ENCODE peak calls at places on chromosomes 16 and 17, in ten cellular contexts. One of them, this sample, is unnamed.

GRCh38 chr17:70040336-70040735 is 34.7 kb upstream of the KCNJ16 start:
- DNase-seq in fibroblast of pulmonary artery: peak; percentile 44
- DNase-seq in BJ: no peak
- DNase-seq in cardiac fibroblast: no peak
- DNase-seq in lower leg skin: no peak
- DNase-seq in mammary epithelial cell: peak; percentile 71
- DNase-seq in tibial artery: no peak
- DNase-seq in dorsolateral prefrontal cortex: no peak
- DNase-seq in A549: no peak
- DNase-seq in keratinocyte: no peak
- DNase-seq in this sample: no peak

GRCh38 chr17:81203136-81203535 is 19.6 kb downstream of the CEP131 start:
- DNase-seq in A549: no peak
- DNase-seq in mammary epithelial cell: no peak
- DNase-seq in fibroblast of pulmonary artery: no peak
- DNase-seq in dorsolateral prefrontal cortex: no peak
- DNase-seq in BJ: no peak
- DNase-seq in cardiac fibroblast: no peak
- DNase-seq in keratinocyte: no peak
- DNase-seq in tibial artery: no peak
- DNase-seq in lower leg skin: no peak
- DNase-seq in this sample: no peak

GRCh38 chr17:30379303-30380105 is 777 bp downstream of the CPD start:
- DNase-seq in BJ: no peak
- DNase-seq in lower leg skin: no peak
- DNase-seq in fibroblast of pulmonary artery: no peak
- DNase-seq in keratinocyte: no peak
- DNase-seq in tibial artery: no peak
- DNase-seq in mammary epithelial cell: no peak
- DNase-seq in A549: no peak
- DNase-seq in cardiac fibroblast: no peak
- DNase-seq in dorsolateral prefrontal cortex: peak; percentile 40
- DNase-seq in this sample: no peak

GRCh38 chr17:20920813-20921199 is 122.0 kb downstream of the USP22 start:
- DNase-seq in cardiac fibroblast: peak; percentile 33
- DNase-seq in lower leg skin: no peak
- DNase-seq in keratinocyte: no peak
- DNase-seq in A549: peak; percentile 26
- DNase-seq in mammary epithelial cell: no peak
- DNase-seq in fibroblast of pulmonary artery: peak; percentile 68
- DNase-seq in BJ: peak; percentile 34
- DNase-seq in dorsolateral prefrontal cortex: no peak
- DNase-seq in tibial artery: no peak
- DNase-seq in this sample: no peak

GRCh38 chr17:37422971-37423625 is 16.4 kb downstream of the TADA2A start:
- DNase-seq in mammary epithelial cell: no peak
- DNase-seq in BJ: no peak
- DNase-seq in dorsolateral prefrontal cortex: no peak
- DNase-seq in cardiac fibroblast: no peak
- DNase-seq in tibial artery: no peak
- DNase-seq in lower leg skin: no peak
- DNase-seq in fibroblast of pulmonary artery: no peak
- DNase-seq in keratinocyte: no peak
- DNase-seq in A549: peak; percentile 55
- DNase-seq in this sample: no peak

GRCh38 chr17:50909765-50910661 is 43.9 kb upstream of the TOB1 start:
- DNase-seq in mammary epithelial cell: no peak
- DNase-seq in BJ: no peak
- DNase-seq in tibial artery: no peak
- DNase-seq in cardiac fibroblast: no peak
- DNase-seq in keratinocyte: no peak
- DNase-seq in A549: no peak
- DNase-seq in dorsolateral prefrontal cortex: no peak
- DNase-seq in fibroblast of pulmonary artery: no peak
- DNase-seq in lower leg skin: no peak
- DNase-seq in this sample: no peak

GRCh38 chr16:11080999-11081630 is 136.8 kb downstream of the CLEC16A start:
- DNase-seq in A549: no peak
- DNase-seq in cardiac fibroblast: no peak
- DNase-seq in mammary epithelial cell: no peak
- DNase-seq in tibial artery: peak; percentile 61
- DNase-seq in lower leg skin: no peak
- DNase-seq in BJ: no peak
- DNase-seq in keratinocyte: no peak
- DNase-seq in dorsolateral prefrontal cortex: no peak
- DNase-seq in fibroblast of pulmonary artery: no peak
- DNase-seq in this sample: no peak

GRCh38 chr17:82113422-82113821 is 15.4 kb upstream of the FASN start:
- DNase-seq in tibial artery: no peak
- DNase-seq in dorsolateral prefrontal cortex: no peak
- DNase-seq in keratinocyte: no peak
- DNase-seq in cardiac fibroblast: no peak
- DNase-seq in fibroblast of pulmonary artery: no peak
- DNase-seq in A549: no peak
- DNase-seq in BJ: no peak
- DNase-seq in mammary epithelial cell: no peak
- DNase-seq in lower leg skin: no peak
- DNase-seq in this sample: no peak

GRCh38 chr16:11585460-11586374 is 1.0 kb downstream of the LITAF start:
- DNase-seq in mammary epithelial cell: peak; percentile 33
- DNase-seq in fibroblast of pulmonary artery: no peak
- DNase-seq in keratinocyte: no peak
- DNase-seq in lower leg skin: no peak
- DNase-seq in dorsolateral prefrontal cortex: no peak
- DNase-seq in cardiac fibroblast: peak; percentile 45
- DNase-seq in A549: peak; percentile 42
- DNase-seq in BJ: no peak
- DNase-seq in tibial artery: no peak
- DNase-seq in this sample: no peak

GRCh38 chr16:75433732-75434413 is 570 bp upstream of the CFDP1 start:
- DNase-seq in lower leg skin: peak; percentile 82
- DNase-seq in BJ: peak; percentile 70
- DNase-seq in keratinocyte: peak; percentile 36
- DNase-seq in tibial artery: peak; percentile 87
- DNase-seq in mammary epithelial cell: peak; percentile 90
- DNase-seq in cardiac fibroblast: peak; percentile 97
- DNase-seq in A549: peak; percentile 92
- DNase-seq in fibroblast of pulmonary artery: peak; percentile 97
- DNase-seq in dorsolateral prefrontal cortex: peak; percentile 61
- DNase-seq in this sample: peak; percentile 86

GRCh38 chr16:51524555-51525373 is 373.7 kb upstream of the SALL1 start:
- DNase-seq in A549: peak; percentile 59
- DNase-seq in fibroblast of pulmonary artery: peak; percentile 49
- DNase-seq in keratinocyte: no peak
- DNase-seq in dorsolateral prefrontal cortex: peak; percentile 39
- DNase-seq in tibial artery: no peak
- DNase-seq in mammary epithelial cell: peak; percentile 52
- DNase-seq in lower leg skin: no peak
- DNase-seq in BJ: no peak
- DNase-seq in cardiac fibroblast: peak; percentile 44
- DNase-seq in this sample: peak; percentile 38

GRCh38 chr16:12235110-12235509 is 258.6 kb downstream of the SNX29 start:
- DNase-seq in tibial artery: no peak
- DNase-seq in lower leg skin: no peak
- DNase-seq in fibroblast of pulmonary artery: no peak
- DNase-seq in A549: no peak
- DNase-seq in cardiac fibroblast: peak; percentile 20
- DNase-seq in keratinocyte: no peak
- DNase-seq in BJ: no peak
- DNase-seq in mammary epithelial cell: no peak
- DNase-seq in dorsolateral prefrontal cortex: no peak
- DNase-seq in this sample: no peak

GRCh38 chr16:46996391-46996790 is 22.9 kb upstream of the DNAJA2 start:
- DNase-seq in dorsolateral prefrontal cortex: no peak
- DNase-seq in A549: no peak
- DNase-seq in mammary epithelial cell: no peak
- DNase-seq in BJ: no peak
- DNase-seq in cardiac fibroblast: peak; percentile 16
- DNase-seq in keratinocyte: no peak
- DNase-seq in tibial artery: no peak
- DNase-seq in lower leg skin: no peak
- DNase-seq in fibroblast of pulmonary artery: peak; percentile 13
- DNase-seq in this sample: no peak

GRCh38 chr16:89711601-89712475 is 8.9 kb downstream of the VPS9D1 start:
- DNase-seq in keratinocyte: no peak
- DNase-seq in BJ: no peak
- DNase-seq in fibroblast of pulmonary artery: peak; percentile 66
- DNase-seq in dorsolateral prefrontal cortex: no peak
- DNase-seq in cardiac fibroblast: peak; percentile 76
- DNase-seq in A549: peak; percentile 81
- DNase-seq in tibial artery: no peak
- DNase-seq in lower leg skin: no peak
- DNase-seq in mammary epithelial cell: peak; percentile 37
- DNase-seq in this sample: no peak

GRCh38 chr17:32488604-32489180 is 1.9 kb downstream of the CDK5R1 start:
- DNase-seq in cardiac fibroblast: no peak
- DNase-seq in BJ: no peak
- DNase-seq in tibial artery: no peak
- DNase-seq in keratinocyte: no peak
- DNase-seq in mammary epithelial cell: no peak
- DNase-seq in dorsolateral prefrontal cortex: no peak
- DNase-seq in lower leg skin: no peak
- DNase-seq in fibroblast of pulmonary artery: no peak
- DNase-seq in A549: no peak
- DNase-seq in this sample: no peak
- H3K4me3 ChIP-seq in cardiac fibroblast: no peak overlapping the region
- H3K4me3 ChIP-seq in BJ: no peak overlapping the region
- H3K4me3 ChIP-seq in tibial artery: no peak overlapping the region
- H3K4me3 ChIP-seq in keratinocyte: peak overlapping the region; percentile 18
- H3K4me3 ChIP-seq in mammary epithelial cell: no peak overlapping the region
- H3K4me3 ChIP-seq in dorsolateral prefrontal cortex: peak overlapping the region; percentile 67
- H3K4me3 ChIP-seq in lower leg skin: no peak overlapping the region
- H3K4me3 ChIP-seq in fibroblast of pulmonary artery: no peak overlapping the region
- H3K4me3 ChIP-seq in A549: no peak overlapping the region
- H3K4me3 ChIP-seq in this sample: no peak overlapping the region

DNA sequence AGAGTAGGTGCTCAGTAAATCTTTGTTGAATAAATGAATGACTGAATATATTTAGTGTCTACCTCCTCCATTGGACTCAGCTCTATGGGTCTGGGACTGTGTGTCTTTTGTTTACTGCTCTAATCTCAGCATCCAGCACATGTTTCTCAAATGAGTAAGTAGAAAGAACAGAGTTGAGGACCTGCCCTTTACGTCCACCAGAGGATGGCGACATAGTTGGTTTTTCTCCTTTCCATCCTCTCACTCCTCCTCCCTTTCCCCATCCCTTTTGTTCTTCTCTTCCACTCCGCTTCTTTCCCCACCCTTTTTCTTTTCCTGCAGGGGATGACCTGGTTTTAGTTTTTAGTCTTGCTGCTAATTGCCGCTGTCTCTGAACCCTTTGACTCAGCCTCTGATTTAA is 12.1 kb upstream of the CHP2 start:
- DNase-seq in fibroblast of pulmonary artery: no peak
- DNase-seq in mammary epithelial cell: no peak
- DNase-seq in cardiac fibroblast: no peak
- DNase-seq in lower leg skin: no peak
- DNase-seq in tibial artery: no peak
- DNase-seq in dorsolateral prefrontal cortex: no peak
- DNase-seq in keratinocyte: no peak
- DNase-seq in BJ: no peak
- DNase-seq in A549: no peak
- DNase-seq in this sample: no peak
- TF ChIP-seq CTCF in fibroblast of pulmonary artery: no peak
- TF ChIP-seq CTCF in mammary epithelial cell: peak; percentile 33
- TF ChIP-seq CTCF in cardiac fibroblast: no peak
- TF ChIP-seq CTCF in lower leg skin: no peak
- TF ChIP-seq CTCF in tibial artery: no peak
- TF ChIP-seq CTCF in dorsolateral prefrontal cortex: no peak
- TF ChIP-seq CTCF in keratinocyte: peak; percentile 47
- TF ChIP-seq CTCF in BJ: no peak
- TF ChIP-seq CTCF in A549: no peak
- TF ChIP-seq CTCF in this sample: no peak

GRCh38 chr16:67750466-67750865 is 31.4 kb upstream of the GFOD2 start:
- DNase-seq in keratinocyte: no peak
- DNase-seq in dorsolateral prefrontal cortex: no peak
- DNase-seq in lower leg skin: no peak
- DNase-seq in mammary epithelial cell: no peak
- DNase-seq in tibial artery: no peak
- DNase-seq in cardiac fibroblast: no peak
- DNase-seq in fibroblast of pulmonary artery: no peak
- DNase-seq in A549: no peak
- DNase-seq in BJ: no peak
- DNase-seq in this sample: no peak

GRCh38 chr16:67752641-67753040 is 33.5 kb upstream of the GFOD2 start:
- DNase-seq in tibial artery: no peak
- DNase-seq in cardiac fibroblast: no peak
- DNase-seq in lower leg skin: no peak
- DNase-seq in fibroblast of pulmonary artery: no peak
- DNase-seq in keratinocyte: no peak
- DNase-seq in BJ: no peak
- DNase-seq in A549: no peak
- DNase-seq in mammary epithelial cell: no peak
- DNase-seq in dorsolateral prefrontal cortex: no peak
- DNase-seq in this sample: no peak

GRCh38 chr16:67748791-67749282 is 29.7 kb upstream of the GFOD2 start:
- DNase-seq in BJ: no peak
- DNase-seq in fibroblast of pulmonary artery: no peak
- DNase-seq in tibial artery: no peak
- DNase-seq in keratinocyte: peak; percentile 15
- DNase-seq in mammary epithelial cell: peak; percentile 25
- DNase-seq in cardiac fibroblast: no peak
- DNase-seq in dorsolateral prefrontal cortex: no peak
- DNase-seq in lower leg skin: peak; percentile 28
- DNase-seq in A549: no peak
- DNase-seq in this sample: no peak

DNA sequence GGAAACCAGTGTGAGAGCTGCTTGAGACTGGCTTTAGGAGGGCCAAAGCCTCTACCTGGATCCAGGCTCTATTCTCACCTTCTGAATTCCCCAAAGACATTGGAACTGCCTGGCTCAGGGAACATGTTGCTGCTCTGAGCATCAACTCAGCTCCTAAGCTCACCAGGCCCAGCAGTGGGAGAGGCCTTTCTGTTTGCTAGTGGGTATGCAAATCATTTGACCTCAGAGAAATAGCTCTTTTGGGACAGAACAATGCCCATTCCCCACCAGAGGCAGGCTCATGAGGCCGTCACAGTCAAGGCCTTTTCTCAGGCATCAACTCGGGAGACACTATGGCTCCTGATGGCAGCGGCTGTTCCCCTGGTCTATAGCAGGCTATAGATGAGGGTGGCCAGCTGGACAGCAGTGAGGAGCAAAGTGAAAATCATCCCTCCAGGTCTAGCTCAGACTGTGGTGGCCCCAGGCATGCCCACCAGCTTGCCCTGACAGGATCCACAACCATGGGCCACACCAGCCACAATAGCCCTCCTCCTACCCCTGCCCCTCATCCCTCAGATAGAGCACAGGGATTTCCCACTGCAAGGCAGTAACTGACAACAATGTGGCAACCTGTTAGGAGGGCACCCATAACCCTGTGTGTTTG is 30.4 kb upstream of the GFOD2 start:
- DNase-seq in lower leg skin: no peak
- DNase-seq in cardiac fibroblast: no peak
- DNase-seq in mammary epithelial cell: no peak
- DNase-seq in keratinocyte: no peak
- DNase-seq in tibial artery: no peak
- DNase-seq in dorsolateral prefrontal cortex: no peak
- DNase-seq in BJ: no peak
- DNase-seq in A549: no peak
- DNase-seq in fibroblast of pulmonary artery: no peak
- DNase-seq in this sample: no peak
- H3K4me3 ChIP-seq in lower leg skin: no peak overlapping the region
- H3K4me3 ChIP-seq in cardiac fibroblast: no peak overlapping the region
- H3K4me3 ChIP-seq in mammary epithelial cell: no peak overlapping the region
- H3K4me3 ChIP-seq in keratinocyte: no peak overlapping the region
- H3K4me3 ChIP-seq in tibial artery: no peak overlapping the region
- H3K4me3 ChIP-seq in dorsolateral prefrontal cortex: no peak overlapping the region
- H3K4me3 ChIP-seq in BJ: no peak overlapping the region
- H3K4me3 ChIP-seq in A549: no peak overlapping the region
- H3K4me3 ChIP-seq in fibroblast of pulmonary artery: no peak overlapping the region
- H3K4me3 ChIP-seq in this sample: no peak overlapping the region

GRCh38 chr17:3043737-3044365 is 19.6 kb downstream of the OR1D5 start:
- DNase-seq in mammary epithelial cell: no peak
- DNase-seq in A549: peak; percentile 50
- DNase-seq in tibial artery: peak; percentile 45
- DNase-seq in cardiac fibroblast: no peak
- DNase-seq in lower leg skin: no peak
- DNase-seq in dorsolateral prefrontal cortex: no peak
- DNase-seq in keratinocyte: no peak
- DNase-seq in BJ: no peak
- DNase-seq in fibroblast of pulmonary artery: no peak
- DNase-seq in this sample: no peak
- TF ChIP-seq CTCF in mammary epithelial cell: peak; percentile 25
- TF ChIP-seq CTCF in A549: no peak
- TF ChIP-seq CTCF in tibial artery: no peak
- TF ChIP-seq CTCF in cardiac fibroblast: peak; percentile 35
- TF ChIP-seq CTCF in lower leg skin: no peak
- TF ChIP-seq CTCF in dorsolateral prefrontal cortex: no peak
- TF ChIP-seq CTCF in keratinocyte: peak; percentile 48
- TF ChIP-seq CTCF in BJ: no peak
- TF ChIP-seq CTCF in fibroblast of pulmonary artery: peak; percentile 17
- TF ChIP-seq CTCF in this sample: no peak

This sample was measured in AG09309.